ENCODE peak calls at places on chromosome 11, in four cellular contexts. D is GM12878, U is HepG2, E is K562. J is an unnamed sample.

GRCh38 chr11:26088391-26088790 is 243.5 kb upstream of the ANO3 start:
- DNase-seq in D (no peak), U (no peak), E (no peak), J (no peak)

GRCh38 chr11:129785383-129786111 is 30.1 kb upstream of the TMEM45B start:
- DNase-seq in D (no peak), U (peak), E (no peak), J (peak)

GRCh38 chr11:121555172-121555571 is 102.4 kb upstream of the SORL1-AS1 start:
- DNase-seq in E (no peak), D (no peak), U (no peak), J (no peak)

GRCh38 chr11:131897976-131898375 is 527.6 kb downstream of the NTM start:
- DNase-seq in U (no peak), E (no peak), D (no peak), J (no peak)

GRCh38 chr11:114564836-114565235 is 5.2 kb upstream of the NXPE1 start:
- DNase-seq in E (no peak), D (no peak), U (no peak), J (no peak)

GRCh38 chr11:12901272-12901671 is 107.8 kb upstream of the RASSF10 start:
- DNase-seq in U (peak), E (no peak), D (peak), J (no peak)

GRCh38 chr11:118353084-118353710 is 6.2 kb upstream of the UBE4A start:
- DNase-seq in E (no peak), U (no peak), D (no peak), J (no peak)

GRCh38 chr11:69887330-69887729 is 68.1 kb upstream of the FGF3 start:
- DNase-seq in E (no peak), U (no peak), D (no peak), J (no peak)

GRCh38 chr11:131561486-131561885 is 191.1 kb downstream of the NTM start:
- DNase-seq in E (no peak), D (no peak), U (no peak), J (no peak)

GRCh38 chr11:40289370-40289769 is 1170.1 kb downstream of the LRRC4C start:
- DNase-seq in D (no peak), E (no peak), U (no peak), J (no peak)

GRCh38 chr11:106011481-106011880 is 10.6 kb downstream of the MSANTD4 start:
- DNase-seq in U (no peak), D (no peak), E (no peak), J (no peak)

GRCh38 chr11:6488831-6489230 is 7.5 kb downstream of the TIMM10B start:
- DNase-seq in U (no peak), D (no peak), E (no peak), J (no peak)

GRCh38 chr11:65185869-65186341 is 4.2 kb downstream of the CAPN1 start:
- DNase-seq in E (no peak), D (no peak), U (no peak), J (no peak)

GRCh38 chr11:19344661-19345518 is 104.1 kb upstream of the E2F8 start:
- DNase-seq in D (no peak), E (no peak), U (no peak), J (peak)

GRCh38 chr11:26227311-26227710 is 104.6 kb upstream of the ANO3 start:
- DNase-seq in E (no peak), U (peak), D (peak), J (no peak)

GRCh38 chr11:61777234-61778090 is 14.9 kb downstream of the TMEM258 start:
- DNase-seq in E (peak), D (no peak), U (no peak), J (no peak)

GRCh38 chr11:134502153-134502550 is 90.1 kb upstream of the B3GAT1 start:
- DNase-seq in E (no peak), D (no peak), U (no peak), J (no peak)

GRCh38 chr11:2142300-2142759 is 3.1 kb upstream of the IGF2 start:
- DNase-seq in D (no peak), U (no peak), E (no peak), J (no peak)

GRCh38 chr11:17026487-17027082 is 12.4 kb upstream of the PLEKHA7 start:
- DNase-seq in D (no peak), E (no peak), U (no peak), J (no peak)

GRCh38 chr11:114180301-114181055 is 115.7 kb upstream of the NNMT start:
- DNase-seq in E (no peak), U (peak), D (no peak), J (no peak)

GRCh38 chr11:111851636-111852035 is 19.7 kb downstream of the ALG9 start:
- DNase-seq in E (no peak), D (no peak), U (peak), J (no peak)

GRCh38 chr11:65184146-65184545 is 2.4 kb downstream of the CAPN1 start:
- DNase-seq in U (no peak), E (no peak), D (no peak), J (no peak)

GRCh38 chr11:31005202-31005601 is 364.3 kb downstream of the DCDC1 start:
- DNase-seq in E (no peak), D (no peak), U (no peak), J (no peak)

GRCh38 chr11:130774703-130775102 is 141.6 kb downstream of the SNX19 start:
- DNase-seq in U (no peak), D (no peak), E (no peak), J (no peak)

DNA sequence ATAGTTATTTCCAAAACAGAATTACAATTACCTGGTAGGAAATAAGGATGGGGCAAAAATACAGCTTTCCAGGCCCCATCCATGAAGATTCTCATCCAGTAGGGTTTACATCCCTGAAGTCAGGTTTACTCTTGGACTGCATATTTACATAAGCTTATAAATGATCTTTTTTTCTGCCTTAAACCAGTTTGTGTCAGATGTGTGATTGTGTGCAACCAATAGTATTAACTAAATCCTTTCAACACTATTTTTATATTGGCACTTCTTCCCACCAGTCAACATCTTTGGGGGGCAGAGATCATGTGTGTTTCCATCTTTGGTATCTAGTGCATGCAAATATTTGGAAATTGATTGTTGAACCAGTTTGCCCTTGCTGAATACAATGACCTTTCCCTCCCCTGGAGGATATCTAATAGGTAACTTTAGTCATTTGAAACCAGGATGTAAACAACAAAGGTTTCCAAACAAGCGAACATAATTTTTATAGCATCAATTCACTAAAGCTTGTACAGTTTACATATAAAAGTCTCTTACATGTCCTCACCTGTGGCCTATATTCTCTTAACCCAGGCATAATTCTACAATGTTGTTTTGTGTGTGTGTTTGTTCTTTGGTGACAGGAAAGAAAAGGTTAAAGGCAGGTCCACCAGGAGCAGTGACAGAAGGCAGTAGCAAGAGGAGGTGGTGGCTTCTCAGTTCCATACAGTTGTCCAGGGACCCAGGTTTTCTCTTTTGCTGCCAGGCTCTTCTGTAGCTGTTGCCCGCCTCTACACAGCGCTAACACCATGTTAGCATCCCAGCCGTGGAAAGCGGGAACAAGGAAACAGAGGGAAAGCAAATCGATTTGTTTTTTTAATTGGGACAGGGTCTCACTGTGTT is 1.7 kb upstream of the ME3 start:
- DNase-seq in U (no peak), D (no peak), E (no peak), J (no peak)
- TF ChIP-seq FOXK2 in U (no peak), D (no peak), E (no peak), J (no peak)

GRCh38 chr11:35365961-35366360 is 53.4 kb downstream of the SLC1A2 start:
- DNase-seq in E (no peak), D (no peak), U (no peak), J (no peak)

GRCh38 chr11:35365395-35365794 is 54.0 kb downstream of the SLC1A2 start:
- DNase-seq in D (no peak), U (no peak), E (no peak), J (no peak)

GRCh38 chr11:35363246-35364100 is 55.9 kb downstream of the SLC1A2 start:
- DNase-seq in D (no peak), E (no peak), U (no peak), J (no peak)

GRCh38 chr11:35362571-35362980 is 56.8 kb downstream of the SLC1A2 start:
- DNase-seq in E (no peak), U (no peak), D (no peak), J (no peak)

DNA sequence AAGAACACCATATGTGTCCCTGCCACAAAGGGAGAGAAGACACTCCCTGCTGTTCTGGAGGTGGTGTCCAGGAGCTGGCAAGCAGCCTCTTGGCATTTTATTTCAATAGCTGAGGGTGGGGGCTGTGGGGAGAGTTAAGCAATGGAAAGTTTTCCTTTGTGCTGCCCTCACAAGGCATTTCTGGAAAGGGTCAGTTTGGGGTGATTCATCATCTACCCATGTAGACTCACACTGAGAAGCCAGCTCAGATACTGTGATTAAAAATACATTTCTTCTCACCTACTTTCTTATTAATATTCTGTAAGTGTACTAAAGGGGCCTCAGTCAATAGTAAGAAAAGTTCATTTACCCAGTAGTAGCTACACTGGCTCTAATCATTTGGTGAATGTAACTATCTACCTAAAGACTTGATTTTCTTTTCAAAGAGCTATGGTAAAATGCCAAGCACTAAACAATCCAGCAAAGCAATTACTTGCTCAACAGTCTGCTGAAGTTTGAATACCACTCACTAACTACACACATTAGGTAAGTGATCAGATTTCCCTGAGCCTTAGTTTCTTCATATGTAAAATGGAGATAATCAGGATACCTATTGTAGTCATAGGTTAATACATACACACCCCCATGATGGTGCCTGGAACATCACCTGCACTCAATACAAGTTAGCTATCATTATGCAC is 55.1 kb downstream of the SLC1A2 start:
- DNase-seq in E (no peak), U (no peak), D (no peak), J (no peak)
- TF ChIP-seq SP1 in E (no peak), U (no peak), D (no peak), J (no peak)

GRCh38 chr11:42974510-42974909 is 337.3 kb upstream of the API5 start:
- DNase-seq in D (no peak), E (no peak), U (no peak), J (no peak)

GRCh38 chr11:42976636-42977217 is 335.1 kb upstream of the API5 start:
- DNase-seq in E (no peak), U (no peak), D (no peak), J (no peak)

GRCh38 chr11:42967653-42968052 is 344.1 kb upstream of the API5 start:
- DNase-seq in U (no peak), D (no peak), E (no peak), J (no peak)

DNA sequence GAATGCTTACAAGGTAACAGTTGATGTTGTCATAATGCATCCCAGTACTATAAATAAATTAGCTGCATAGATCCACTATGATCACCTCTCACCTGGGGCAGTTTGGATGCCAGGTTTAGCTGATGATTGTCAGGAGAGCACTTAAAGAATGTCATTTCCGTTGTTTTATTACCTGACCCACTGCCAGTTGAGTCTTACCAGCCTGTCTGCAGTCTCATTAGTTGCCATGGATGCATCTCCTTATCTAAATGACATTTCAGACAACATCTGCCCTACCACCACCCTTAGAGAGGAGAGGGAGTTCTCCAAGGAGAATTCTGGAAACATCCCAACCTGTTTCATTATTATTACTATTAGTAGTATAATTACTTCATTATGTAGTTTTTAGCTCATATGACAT is 339.1 kb upstream of the API5 start:
- DNase-seq in D (no peak), E (no peak), U (no peak), J (no peak)
- TF ChIP-seq FOXM1 in D (no peak), E (no peak), U (no peak), J (no peak)

DNA sequence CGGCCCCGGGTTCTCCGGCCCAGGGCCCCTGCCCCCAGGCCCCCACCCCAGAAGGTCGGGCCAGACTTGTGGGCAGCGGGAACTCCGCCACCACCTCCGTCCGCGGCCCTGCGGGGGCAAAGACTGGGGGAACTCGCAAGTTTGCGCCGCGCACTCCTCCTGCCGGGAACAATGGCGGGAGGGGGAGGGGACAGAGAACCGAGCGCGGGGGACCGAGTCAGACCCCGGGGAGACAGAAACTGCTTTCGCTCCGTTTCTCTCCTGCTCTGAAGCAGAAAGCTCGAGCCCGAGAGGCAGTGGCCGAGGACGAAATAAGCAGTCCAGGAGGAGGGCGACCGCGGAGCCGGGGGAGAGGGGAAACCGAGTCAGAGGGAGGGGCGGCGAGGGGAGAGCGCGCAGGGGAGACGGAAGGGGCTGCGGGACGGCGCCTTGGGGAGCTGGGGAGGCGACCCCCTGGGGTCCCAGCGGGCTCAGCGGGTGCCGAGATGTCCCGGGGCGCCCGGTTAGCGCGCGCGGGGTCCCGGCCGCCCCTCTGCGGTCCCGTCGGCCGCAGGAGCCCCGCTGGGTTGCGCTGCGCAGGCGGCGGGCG is 553 bp downstream of the TP53I11 start:
- DNase-seq in E (peak), D (no peak), U (no peak), J (peak)
- TF ChIP-seq FOXK2 in E (no peak), D (no peak), U (no peak), J (no peak)

DNA sequence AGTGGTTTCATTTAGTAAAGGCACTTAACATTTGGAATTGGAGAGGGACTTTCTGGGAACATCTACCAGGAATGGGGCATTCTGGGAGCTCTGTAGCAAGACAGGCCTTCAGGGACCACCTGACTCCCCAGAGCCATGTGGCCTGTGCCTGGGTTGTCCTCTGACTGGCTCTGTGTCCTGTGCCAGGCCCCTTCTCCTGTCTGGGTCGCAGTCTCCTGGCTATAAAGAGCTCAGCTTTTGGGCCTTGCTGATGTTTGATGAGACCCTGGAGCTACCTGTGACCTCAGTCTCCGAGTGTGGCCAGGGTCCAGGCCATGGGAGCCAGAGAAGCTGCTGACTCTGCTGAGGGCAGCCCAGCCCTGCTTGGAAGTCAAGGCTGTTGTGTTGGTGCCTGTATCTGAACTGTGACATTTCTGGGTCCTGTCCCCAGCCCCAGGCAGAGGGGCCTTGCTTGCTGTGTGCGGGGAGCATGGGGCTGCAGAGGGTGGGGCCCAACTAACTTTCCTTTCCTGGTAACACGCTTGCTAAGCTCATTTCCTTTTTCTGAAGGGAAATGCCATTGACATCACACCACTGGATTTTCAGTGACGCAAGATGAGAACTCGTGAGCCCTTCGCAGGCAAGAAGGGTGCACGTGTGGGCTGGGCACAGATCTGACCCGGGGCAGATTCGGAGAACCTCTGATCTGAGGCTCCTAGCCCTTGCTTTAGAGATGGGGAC is 41.3 kb downstream of the LRRC32 start:
- DNase-seq in U (no peak), E (no peak), D (peak), J (no peak)
- TF ChIP-seq SP1 in U (no peak), E (no peak), D (no peak), J (no peak)

GRCh38 chr11:46273511-46274205 is 3.8 kb upstream of the CREB3L1 start:
- DNase-seq in U (peak), E (no peak), D (no peak), J (no peak)
- TF ChIP-seq FOXM1 in U (no peak), E (no peak), D (no peak), J (no peak)

GRCh38 chr11:68498313-68498712 is 37.8 kb downstream of the PPP6R3 start:
- DNase-seq in U (no peak), D (no peak), E (no peak), J (no peak)
- TF ChIP-seq FOXK2 in U (no peak), D (no peak), E (no peak), J (no peak)

J was measured in HEK293T.